ENCODE peak calls at places on chromosomes 13 and 19, in six cellular contexts. H, W, G, S, B and F are unnamed samples.

GRCh38 chr13:50518791-50519201 is 324.7 kb downstream of the DLEU7 start:
- DNase-seq in H (no peak), S (peak; percentile 86), W (no peak), B (peak; percentile 72), G (no peak), F (no peak)

GRCh38 chr19:34232566-34233481 is 21.5 kb upstream of the GARRE1 start:
- DNase-seq in S (peak; percentile 95), H (no peak), B (peak; percentile 96), G (no peak), W (no peak), F (peak; percentile 23)

GRCh38 chr13:53953205-53953604 is 924.6 kb downstream of the OLFM4 start:
- DNase-seq in W (no peak), B (no peak), S (no peak), G (no peak), H (no peak), F (no peak)

GRCh38 chr13:111961236-111961635 is 105.7 kb upstream of the SOX1 start:
- DNase-seq in B (no peak), H (no peak), W (peak; percentile 8), S (no peak), G (no peak), F (no peak)

GRCh38 chr13:30257433-30258099 is 49.8 kb downstream of the KATNAL1 start:
- DNase-seq in G (no peak), B (peak; percentile 9), W (peak; percentile 36), H (peak; percentile 46), S (peak; percentile 62), F (no peak)

GRCh38 chr19:40247178-40247577 is 20.7 kb upstream of the CCNP start:
- DNase-seq in W (no peak), H (no peak), G (no peak), S (no peak), B (no peak), F (no peak)

GRCh38 chr19:40802300-40803169 is 3.5 kb downstream of the EGLN2 start:
- DNase-seq in S (no peak), G (no peak), B (no peak), H (no peak), W (no peak), F (no peak)

GRCh38 chr19:4606181-4606580 is 33.1 kb upstream of the TNFAIP8L1 start:
- DNase-seq in S (no peak), B (no peak), G (no peak), H (no peak), W (no peak), F (no peak)

GRCh38 chr19:16327911-16328823 is 3.5 kb downstream of the KLF2 start:
- DNase-seq in S (peak; percentile 92), W (no peak), G (no peak), B (peak; percentile 86), H (no peak), F (peak; percentile 49)

GRCh38 chr13:75038315-75038881 is 443.6 kb downstream of the TBC1D4 start:
- DNase-seq in W (no peak), B (no peak), S (no peak), H (no peak), G (no peak), F (no peak)

GRCh38 chr13:94218537-94218936 is 260.9 kb downstream of the DCT start:
- DNase-seq in G (no peak), W (peak; percentile 38), B (no peak), S (no peak), H (no peak), F (no peak)

GRCh38 chr13:94641432-94641941 is 39.8 kb downstream of the GPR180 start:
- DNase-seq in S (peak; percentile 84), B (peak; percentile 86), W (no peak), G (no peak), H (no peak), F (peak; percentile 5)

GRCh38 chr13:113777311-113778260 is 18.6 kb downstream of the TMEM255B start:
- DNase-seq in W (peak; percentile 73), G (no peak), H (peak; percentile 60), B (peak; percentile 17), S (peak; percentile 38), F (peak; percentile 10)

GRCh38 chr19:46697142-46697960 is 19.6 kb downstream of the PRKD2 start:
- DNase-seq in G (peak; percentile 96), S (peak; percentile 88), B (peak; percentile 49), W (peak; percentile 99), H (peak; percentile 89), F (peak; percentile 85)

GRCh38 chr19:49851456-49852259 is 699 bp downstream of the PTOV1 start:
- DNase-seq in H (no peak), B (no peak), W (peak; percentile 82), S (no peak), G (no peak), F (peak; percentile 52)

GRCh38 chr19:8111376-8111775 is 38.0 kb downstream of the FBN3 start:
- DNase-seq in B (no peak), G (no peak), H (no peak), S (no peak), W (no peak), F (no peak)

GRCh38 chr19:55652311-55653078 is 2.3 kb upstream of the U2AF2 start:
- DNase-seq in H (no peak), S (no peak), W (peak; percentile 83), G (no peak), B (no peak), F (no peak)

GRCh38 chr13:74288361-74288911 is 154.2 kb upstream of the KLF12 start:
- DNase-seq in W (peak; percentile 41), S (no peak), B (no peak), H (peak; percentile 9), G (no peak), F (no peak)

GRCh38 chr19:51138549-51138979 is 3.5 kb upstream of the SIGLEC7 start:
- DNase-seq in S (no peak), W (no peak), H (no peak), G (no peak), B (no peak), F (no peak)

GRCh38 chr13:83709751-83710515 is 172.3 kb downstream of the SLITRK1 start:
- DNase-seq in B (no peak), S (no peak), W (no peak), G (no peak), H (no peak), F (no peak)

GRCh38 chr19:30682576-30683536 is 310.7 kb downstream of the ZNF536 start:
- DNase-seq in G (no peak), H (peak; percentile 51), W (peak; percentile 63), B (peak; percentile 82), S (peak; percentile 71), F (peak; percentile 29)
- H3K14ac ChIP-seq in G (no peak overlapping the region), H (no peak overlapping the region), W (no peak overlapping the region), B (no peak overlapping the region), S (no peak overlapping the region), F (no peak overlapping the region)

GRCh38 chr13:99158846-99159245 is 41.8 kb upstream of the UBAC2 start:
- DNase-seq in H (no peak), B (no peak), G (no peak), S (no peak), W (no peak), F (peak; percentile 84)

GRCh38 chr13:99159331-99160061 is 41.2 kb upstream of the UBAC2 start:
- DNase-seq in H (no peak), S (no peak), G (no peak), B (no peak), W (no peak), F (peak; percentile 14)

GRCh38 chr13:99162543-99162942 is 38.1 kb upstream of the UBAC2 start:
- DNase-seq in B (no peak), G (no peak), S (no peak), H (no peak), W (no peak), F (no peak)

GRCh38 chr13:99161512-99161911 is 39.1 kb upstream of the UBAC2 start:
- DNase-seq in S (no peak), W (no peak), B (no peak), H (no peak), G (no peak), F (no peak)

GRCh38 chr13:99160415-99160814 is 40.2 kb upstream of the UBAC2 start:
- DNase-seq in W (no peak), H (no peak), S (no peak), B (no peak), G (no peak), F (no peak)
- H3K14ac ChIP-seq in W (no peak overlapping the region), H (no peak overlapping the region), S (no peak overlapping the region), B (no peak overlapping the region), G (no peak overlapping the region), F (peak overlapping the region; percentile 15)

GRCh38 chr13:51684076-51684475 is 99.8 kb downstream of the WDFY2 start:
- DNase-seq in G (no peak), S (no peak), W (no peak), H (no peak), B (peak; percentile 49), F (no peak)
- H3K14ac ChIP-seq in G (no peak overlapping the region), S (no peak overlapping the region), W (no peak overlapping the region), H (no peak overlapping the region), B (no peak overlapping the region), F (no peak overlapping the region)

DNA sequence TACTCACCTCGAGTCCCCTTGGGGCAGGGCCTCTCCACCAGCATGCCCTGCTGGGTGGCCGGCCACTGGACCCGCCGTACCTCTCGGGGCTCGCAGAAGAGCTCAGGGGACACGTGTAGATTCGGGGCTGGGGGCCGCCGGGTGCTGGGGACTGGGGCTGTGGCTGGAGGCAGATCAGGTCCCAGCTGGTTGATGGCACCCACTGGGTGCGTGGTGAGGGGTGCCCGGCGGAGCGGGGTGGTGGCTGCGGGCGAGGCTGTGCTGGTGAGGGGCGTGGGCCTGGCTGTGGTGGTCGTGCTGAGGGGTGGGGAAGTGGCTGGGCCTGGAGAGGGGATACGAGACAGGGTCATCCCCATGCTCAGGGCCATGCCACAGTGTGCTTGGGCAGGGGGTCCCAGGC is 24.9 kb upstream of the ASF1B start:
- DNase-seq in G (no peak), S (no peak), B (no peak), W (no peak), H (no peak), F (no peak)
- H3K14ac ChIP-seq in G (no peak overlapping the region), S (no peak overlapping the region), B (no peak overlapping the region), W (no peak overlapping the region), H (no peak overlapping the region), F (no peak overlapping the region)

GRCh38 chr19:35782589-35782988 is 7.2 kb downstream of the ARHGAP33 start:
- DNase-seq in W (no peak), S (no peak), G (no peak), B (no peak), H (no peak), F (no peak)

GRCh38 chr19:35779033-35779432 is 3.7 kb downstream of the ARHGAP33 start:
- DNase-seq in W (no peak), B (no peak), H (no peak), S (no peak), G (no peak), F (no peak)

GRCh38 chr19:35780058-35780457 is 4.7 kb downstream of the ARHGAP33 start:
- DNase-seq in B (no peak), S (no peak), W (no peak), G (no peak), H (no peak), F (no peak)

GRCh38 chr19:35781650-35782049 is 6.3 kb downstream of the ARHGAP33 start:
- DNase-seq in H (no peak), S (no peak), G (no peak), B (no peak), W (no peak), F (no peak)

GRCh38 chr19:35780717-35781116 is 5.4 kb downstream of the ARHGAP33 start:
- DNase-seq in H (no peak), W (no peak), S (no peak), B (no peak), G (no peak), F (no peak)
- H3K14ac ChIP-seq in H (no peak overlapping the region), W (no peak overlapping the region), S (no peak overlapping the region), B (no peak overlapping the region), G (no peak overlapping the region), F (no peak overlapping the region)